ENCODE peak calls at places on chromosomes 3 and 15, in nine cellular contexts. X is GM06990; F is tibial nerve; Z is GM12878; R is GM23248; Y is Peyer's patch; W is CD8-positive, alpha-beta memory T cell; T is HCT116; H is epithelial cell of esophagus. V is an unnamed sample.

GRCh38 chr3:17144665-17144993 is 259.9 kb downstream of the PLCL2 start:
- DNase-seq in H (no peak), R (no peak), T (no peak), W (no peak), F (no peak), Y (no peak), X (no peak), Z (no peak), V (no peak)

GRCh38 chr15:69881760-69882159 is 216.0 kb downstream of the TLE3 start:
- DNase-seq in W (no peak), F (no peak), H (no peak), X (peak), Z (peak), T (no peak), Y (peak), R (no peak), V (no peak)

GRCh38 chr3:141860086-141860669 is 16.3 kb upstream of the ATP1B3 start:
- DNase-seq in T (no peak), F (no peak), R (no peak), Z (no peak), X (no peak), Y (no peak), W (no peak), H (no peak), V (no peak)

GRCh38 chr3:136839556-136839931 is 20.6 kb downstream of the SLC35G2 start:
- DNase-seq in Y (no peak), Z (no peak), W (no peak), R (no peak), H (no peak), T (no peak), X (no peak), F (no peak), V (no peak)

GRCh38 chr15:39491115-39491916 is 89.6 kb upstream of the THBS1 start:
- DNase-seq in F (no peak), Z (no peak), W (no peak), X (no peak), H (no peak), T (no peak), Y (no peak), R (no peak), V (no peak)

GRCh38 chr3:129103296-129103695 is 18.3 kb downstream of the RAB43 start:
- DNase-seq in Z (no peak), F (no peak), H (no peak), T (no peak), R (no peak), W (no peak), Y (no peak), X (no peak), V (no peak)

GRCh38 chr3:50630916-50631315 is 14.0 kb downstream of the MAPKAPK3 start:
- DNase-seq in W (no peak), F (no peak), T (no peak), R (no peak), H (no peak), Z (no peak), Y (no peak), X (no peak), V (no peak)

GRCh38 chr3:60216462-60216861 is 1034.8 kb downstream of the FHIT start:
- DNase-seq in W (no peak), Y (no peak), F (no peak), H (no peak), X (no peak), T (no peak), Z (no peak), R (no peak), V (no peak)

GRCh38 chr3:33137691-33138090 is 23.9 kb downstream of the CRTAP start:
- DNase-seq in F (no peak), W (no peak), R (no peak), Z (no peak), H (no peak), X (no peak), Y (no peak), T (no peak), V (no peak)

GRCh38 chr3:27326211-27326948 is 42.8 kb downstream of the NEK10 start:
- DNase-seq in Z (no peak), T (no peak), W (no peak), H (peak), X (no peak), Y (no peak), F (peak), R (peak), V (peak)

GRCh38 chr3:8575364-8576104 is 69.1 kb downstream of the SSUH2 start:
- DNase-seq in T (no peak), Y (no peak), F (no peak), R (peak), W (no peak), X (no peak), Z (no peak), H (peak), V (peak)

GRCh38 chr3:118949113-118949760 is 85.4 kb downstream of the IGSF11 start:
- DNase-seq in X (no peak), F (no peak), T (no peak), R (no peak), Y (no peak), W (no peak), Z (no peak), H (no peak), V (no peak)

GRCh38 chr3:8519774-8520448 is 18.3 kb downstream of the LMCD1 start:
- DNase-seq in R (no peak), Z (no peak), H (no peak), X (no peak), W (no peak), F (no peak), T (no peak), Y (no peak), V (no peak)

GRCh38 chr15:86138798-86139197 is 59.1 kb downstream of the AGBL1 start:
- DNase-seq in H (no peak), Z (no peak), F (no peak), T (no peak), R (no peak), W (no peak), Y (no peak), X (no peak), V (no peak)

GRCh38 chr15:57146394-57147140 is 228.1 kb downstream of the TCF12 start:
- DNase-seq in Y (no peak), X (peak), T (peak), R (peak), F (peak), H (peak), W (no peak), Z (no peak), V (peak)

GRCh38 chr3:119529883-119530282 is 29.5 kb downstream of the CD80 start:
- DNase-seq in F (no peak), T (no peak), Y (no peak), R (peak), X (no peak), H (peak), Z (no peak), W (no peak), V (peak)

GRCh38 chr3:149541091-149541491 is 66.6 kb downstream of the TM4SF4 start:
- DNase-seq in T (no peak), H (no peak), Y (no peak), Z (no peak), F (no peak), X (no peak), W (no peak), R (peak), V (peak)

GRCh38 chr15:69820819-69821218 is 276.9 kb downstream of the TLE3 start:
- DNase-seq in W (no peak), F (no peak), H (no peak), R (no peak), Z (no peak), T (no peak), Y (no peak), X (no peak), V (no peak)

GRCh38 chr15:29128671-29129070 is 141.0 kb downstream of the NSMCE3 start:
- DNase-seq in R (no peak), H (no peak), F (no peak), T (no peak), Y (no peak), W (no peak), X (no peak), Z (no peak), V (no peak)

GRCh38 chr3:113200946-113201345 is 10.4 kb upstream of the BOC start:
- DNase-seq in Y (no peak), H (no peak), X (no peak), T (no peak), Z (no peak), W (no peak), R (no peak), F (no peak), V (no peak)

GRCh38 chr15:64068133-64068532 is 21.8 kb upstream of the DAPK2 start:
- DNase-seq in R (no peak), Y (no peak), Z (no peak), X (no peak), H (no peak), W (no peak), T (no peak), F (no peak), V (no peak)

GRCh38 chr15:76158815-76159214 is 99.0 kb downstream of the TMEM266 start:
- DNase-seq in T (no peak), X (no peak), Y (no peak), F (no peak), H (no peak), R (no peak), Z (no peak), W (no peak), V (no peak)

GRCh38 chr3:170804095-170804494 is 65.9 kb downstream of the RPL22L1 start:
- DNase-seq in W (no peak), F (no peak), Z (no peak), Y (no peak), H (no peak), T (no peak), X (no peak), R (no peak), V (no peak)

DNA sequence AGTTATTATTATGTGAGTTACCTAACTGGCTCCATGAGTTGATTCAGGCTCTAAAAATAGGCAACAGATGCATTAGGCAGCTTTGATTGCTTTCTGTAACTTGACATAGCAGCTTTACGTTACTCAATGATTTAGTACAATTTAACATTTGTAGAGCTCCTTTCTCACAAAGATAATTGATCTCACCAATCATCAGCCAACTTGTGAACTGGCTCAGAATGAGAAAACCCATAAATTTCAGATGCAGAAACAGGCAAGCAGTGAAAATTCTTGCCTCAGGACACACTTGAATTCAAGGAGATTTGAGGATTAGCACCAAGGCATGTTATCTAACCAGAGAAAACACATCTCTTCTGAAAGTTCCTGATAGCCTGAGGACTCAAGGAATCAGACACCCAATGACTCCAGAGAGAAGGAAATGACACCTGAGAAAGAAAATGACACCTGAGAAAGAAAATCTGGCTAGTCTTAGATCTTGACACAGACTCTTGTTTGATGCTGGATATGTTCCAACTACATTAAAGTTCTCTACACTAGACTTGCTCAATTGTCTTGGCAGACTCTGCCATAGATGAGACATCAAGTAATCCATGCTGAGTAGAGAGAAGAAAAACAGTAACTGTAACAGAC is 315.1 kb upstream of the CBLB start:
- DNase-seq in Y (no peak), F (no peak), T (no peak), Z (peak), X (peak), R (peak), H (peak), W (no peak), V (peak)
- H3K4me3 ChIP-seq in Y (no peak), F (no peak), T (no peak), Z (no peak), X (no peak), R (no peak), H (no peak), W (no peak), V (no peak)

GRCh38 chr3:194486540-194487288 is at the start of gene ATP13A3:
- DNase-seq in W (peak), H (peak), Y (peak), R (peak), F (peak), X (peak), Z (no peak), T (peak), V (peak)

GRCh38 chr3:194485876-194486539 is 794 bp downstream of the ATP13A3 start:
- DNase-seq in W (peak), X (peak), F (no peak), Z (no peak), Y (peak), T (no peak), H (peak), R (peak), V (peak)

GRCh38 chr3:194485471-194485875 is 1.3 kb downstream of the ATP13A3 start:
- DNase-seq in Z (no peak), H (peak), Y (no peak), X (no peak), R (peak), W (no peak), F (no peak), T (no peak), V (peak)

GRCh38 chr3:194483850-194484249 is 3.0 kb downstream of the ATP13A3 start:
- DNase-seq in W (no peak), Y (no peak), R (no peak), X (no peak), T (no peak), Z (no peak), H (no peak), F (no peak), V (no peak)

DNA sequence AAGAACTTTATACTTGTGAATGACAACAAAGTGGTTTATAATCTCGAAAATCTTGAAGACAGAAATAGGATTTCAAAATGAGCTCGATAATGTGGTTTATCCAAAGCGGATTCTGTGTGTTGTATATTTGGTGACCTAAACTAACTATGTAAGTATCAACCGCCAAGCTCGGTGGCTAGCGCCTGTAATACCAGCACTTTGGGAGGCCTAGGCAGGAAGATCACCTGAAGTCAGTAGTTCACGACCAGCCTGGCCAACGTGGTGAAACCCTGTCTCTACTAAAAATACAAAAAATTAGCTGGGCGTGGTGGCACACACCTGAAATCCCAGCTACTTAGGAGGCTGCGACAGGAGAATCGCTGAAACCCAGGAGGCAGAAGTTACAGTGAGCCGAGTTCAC is 2.2 kb downstream of the ATP13A3 start:
- DNase-seq in R (no peak), Y (no peak), F (no peak), W (no peak), T (no peak), Z (no peak), H (no peak), X (no peak), V (peak)
- H3K4me3 ChIP-seq in R (peak), Y (no peak), F (peak), W (no peak), T (no peak), Z (peak), H (no peak), X (peak), V (peak)

GRCh38 chr15:98855815-98856539 is 151.6 kb downstream of the PGPEP1L start:
- DNase-seq in T (no peak), F (no peak), Y (no peak), W (no peak), H (no peak), R (no peak), X (no peak), Z (no peak), V (no peak)

GRCh38 chr15:98853161-98853560 is 154.4 kb downstream of the PGPEP1L start:
- DNase-seq in H (peak), W (peak), F (peak), R (peak), X (peak), Y (peak), Z (peak), T (peak), V (peak)

GRCh38 chr15:98854496-98854895 is 153.1 kb downstream of the PGPEP1L start:
- DNase-seq in T (no peak), Z (no peak), H (no peak), F (no peak), Y (no peak), R (no peak), W (no peak), X (no peak), V (no peak)

GRCh38 chr15:98855067-98855814 is 152.4 kb downstream of the PGPEP1L start:
- DNase-seq in Y (no peak), F (no peak), Z (no peak), W (no peak), T (no peak), X (no peak), R (no peak), H (peak), V (no peak)

GRCh38 chr15:98853593-98854420 is 153.8 kb downstream of the PGPEP1L start:
- DNase-seq in R (peak), T (no peak), Y (no peak), F (no peak), W (no peak), Z (no peak), X (no peak), H (peak), V (peak)
- H3K4me3 ChIP-seq in R (peak), T (peak), Y (peak), F (peak), W (no peak), Z (no peak), X (no peak), H (peak), V (peak)

GRCh38 chr15:89396723-89397652 is 62.4 kb upstream of the POLG start:
- DNase-seq in R (no peak), X (no peak), Z (no peak), W (no peak), T (no peak), Y (no peak), F (no peak), H (no peak), V (no peak)

GRCh38 chr15:89397653-89398023 is 63.0 kb upstream of the POLG start:
- DNase-seq in R (no peak), W (no peak), Y (no peak), T (no peak), H (no peak), Z (no peak), X (no peak), F (no peak), V (no peak)

GRCh38 chr15:89399390-89400120 is 64.9 kb upstream of the POLG start:
- DNase-seq in F (no peak), R (peak), Z (no peak), T (no peak), X (peak), Y (peak), H (peak), W (no peak), V (no peak)

GRCh38 chr15:89400121-89400996 is 65.7 kb upstream of the POLG start:
- DNase-seq in Y (no peak), X (no peak), H (no peak), W (no peak), F (no peak), T (no peak), Z (no peak), R (no peak), V (no peak)

GRCh38 chr15:89399070-89399389 is 64.4 kb upstream of the POLG start:
- DNase-seq in X (no peak), Y (no peak), F (no peak), Z (no peak), H (no peak), W (no peak), T (no peak), R (no peak), V (no peak)
- H3K4me3 ChIP-seq in X (peak), Y (peak), F (no peak), Z (peak), H (no peak), W (peak), T (no peak), R (no peak), V (no peak)

GRCh38 chr3:159795776-159796175 is 192.9 kb upstream of the IL12A start:
- DNase-seq in H (no peak), T (no peak), Z (no peak), Y (no peak), W (no peak), X (no peak), R (no peak), F (no peak), V (peak)
- H3K4me3 ChIP-seq in H (no peak), T (no peak), Z (no peak), Y (no peak), W (no peak), X (no peak), R (no peak), F (no peak), V (no peak)

GRCh38 chr15:82570721-82571519 is 30.7 kb upstream of the RPS17 start:
- DNase-seq in F (no peak), Y (no peak), R (peak), Z (no peak), W (no peak), T (no peak), X (no peak), H (no peak), V (peak)
- H3K4me3 ChIP-seq in F (peak), Y (no peak), R (peak), Z (no peak), W (no peak), T (no peak), X (no peak), H (no peak), V (peak)

GRCh38 chr15:73951044-73951561 is 24.8 kb downstream of the LOXL1 start:
- DNase-seq in X (peak), Z (no peak), W (peak), F (peak), T (no peak), Y (peak), R (peak), H (peak), V (peak)
- H3K4me3 ChIP-seq in X (no peak), Z (no peak), W (no peak), F (no peak), T (no peak), Y (no peak), R (no peak), H (no peak), V (no peak)

GRCh38 chr3:46405301-46406079 is 1.4 kb downstream of the CCR5AS start:
- DNase-seq in F (peak), T (no peak), W (no peak), Y (no peak), H (peak), Z (no peak), R (no peak), X (no peak), V (no peak)

GRCh38 chr3:46407976-46408375 is 917 bp downstream of the CCRL2 start:
- DNase-seq in R (peak), H (no peak), F (no peak), Y (no peak), Z (no peak), X (no peak), T (no peak), W (no peak), V (no peak)

GRCh38 chr3:46408853-46409252 is 1.8 kb downstream of the CCRL2 start:
- DNase-seq in T (no peak), X (no peak), Y (no peak), F (no peak), H (no peak), W (no peak), R (no peak), Z (no peak), V (no peak)

GRCh38 chr3:46406440-46406785 is 453 bp downstream of the CCR5AS start:
- DNase-seq in T (no peak), Y (no peak), H (no peak), Z (no peak), X (no peak), W (no peak), F (no peak), R (no peak), V (no peak)

DNA sequence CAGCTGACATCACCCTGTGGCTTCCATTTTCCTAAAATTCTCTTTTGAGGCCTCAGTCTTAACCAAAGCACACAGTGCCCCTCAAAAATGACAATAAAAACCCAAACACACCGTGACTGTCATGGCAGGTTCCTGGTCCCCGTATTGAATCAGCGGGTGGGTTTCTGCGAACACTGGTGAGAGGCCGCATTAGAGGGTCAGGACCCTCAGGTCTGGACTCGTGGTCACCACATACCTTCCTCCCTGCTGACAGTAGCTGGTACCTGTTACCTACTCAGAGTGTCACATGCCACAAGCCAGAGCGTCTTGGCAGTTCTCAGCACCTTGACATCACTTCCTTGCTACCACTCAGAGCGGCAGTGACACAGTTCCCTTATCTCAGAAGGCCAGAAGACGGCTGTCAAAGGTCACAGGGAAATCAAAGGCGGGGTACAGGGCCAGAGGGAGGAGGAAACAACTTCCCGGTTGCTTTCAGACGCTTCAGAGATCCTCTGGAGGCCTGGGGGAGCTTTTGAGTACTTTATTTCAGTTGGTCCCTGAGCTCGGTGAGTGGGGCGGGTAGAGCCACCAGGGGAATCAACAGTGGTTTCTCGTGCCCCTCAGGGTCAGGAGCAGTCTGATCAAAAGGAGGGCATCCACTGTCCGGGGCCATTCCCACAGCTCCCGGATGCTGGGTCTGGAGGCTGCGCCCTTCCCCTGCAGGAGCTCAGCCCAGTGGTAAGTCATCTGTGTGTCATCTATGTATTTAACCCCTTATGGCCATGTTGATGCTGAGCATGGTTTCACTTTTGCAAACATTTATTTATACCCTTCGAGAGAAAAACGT is at the start of the genes CCR5AS and CCRL2:
- DNase-seq in Y (peak), W (peak), H (peak), R (peak), X (peak), T (no peak), F (peak), Z (no peak), V (peak)
- H3K4me3 ChIP-seq in Y (peak), W (peak), H (no peak), R (peak), X (peak), T (no peak), F (peak), Z (peak), V (no peak)

V was measured in fibroblast of the aortic adventitia.